ENCODE peak calls at places on chromosomes 11 and 22, in four cellular contexts. M is germinal center, D is HFFc6, X is cardiac fibroblast. Z is an unnamed sample.

GRCh38 chr22:39525658-39525975 is 5.3 kb downstream of the ATF4 start:
- DNase-seq in X (no peak), D (no peak), M (no peak), Z (no peak)

GRCh38 chr11:113504586-113504985 is 29.4 kb upstream of the DRD2 start:
- DNase-seq in X (peak; percentile 13), D (no peak), M (no peak), Z (no peak)

GRCh38 chr22:42273855-42274451 is 3.5 kb upstream of the TCF20 start:
- DNase-seq in D (no peak), X (no peak), M (no peak), Z (no peak)

GRCh38 chr11:61587951-61588695 is 7.2 kb upstream of the SYT7 start:
- DNase-seq in X (no peak), M (peak; percentile 63), D (no peak), Z (peak; percentile 48)

GRCh38 chr11:111634981-111635705 is 32.9 kb downstream of the SIK2 start:
- DNase-seq in D (no peak), X (peak; percentile 34), M (no peak), Z (no peak)

GRCh38 chr11:109939176-109939810 is 153.9 kb upstream of the ZC3H12C start:
- DNase-seq in X (peak; percentile 88), M (no peak), D (peak; percentile 72), Z (no peak)

GRCh38 chr11:93570759-93571413 is 27.7 kb upstream of the SMCO4 start:
- DNase-seq in X (peak; percentile 29), D (peak; percentile 44), M (no peak), Z (no peak)

GRCh38 chr11:128581908-128582307 is 5.5 kb downstream of the ETS1 start:
- DNase-seq in M (no peak), D (no peak), X (no peak), Z (no peak)

GRCh38 chr11:7796842-7797241 is at the start of gene OR5P2:
- DNase-seq in X (no peak), M (no peak), D (no peak), Z (no peak)

GRCh38 chr11:84655729-84656128 is 971.4 kb downstream of the DLG2 start:
- DNase-seq in M (no peak), D (no peak), X (no peak), Z (no peak)

GRCh38 chr11:120893431-120894206 is 130.3 kb upstream of the TBCEL start:
- DNase-seq in D (no peak), M (no peak), X (no peak), Z (no peak)

GRCh38 chr11:2273771-2274170 is 3.4 kb upstream of the ASCL2 start:
- DNase-seq in D (no peak), X (no peak), M (no peak), Z (no peak)